ENCODE peak calls at places on chromosome 3, in eight cellular contexts. U is lung microvascular endothelial cell, L is AG10803, F is HFF-Myc, B is transverse colon, W is HS-5, G is activated gamma-delta T cell treated with Interleukin-2 at 50 U/mL for 16 hours, Q is anterior cingulate cortex. O is an unnamed sample.

GRCh38 chr3:101530213-101531047 is 17.4 kb upstream of the SENP7 start:
- DNase-seq in L (no peak), F (no peak), W (no peak), Q (no peak), U (no peak), G (no peak), B (no peak), O (no peak)

GRCh38 chr3:46660543-46661523 is 32.6 kb downstream of the ALS2CL start:
- DNase-seq in B (no peak), U (no peak), G (no peak), W (no peak), Q (no peak), L (no peak), F (no peak), O (no peak)

GRCh38 chr3:167166012-167166411 is 214.1 kb downstream of the ZBBX start:
- DNase-seq in W (no peak), G (no peak), F (no peak), Q (no peak), U (no peak), L (no peak), B (no peak), O (no peak)

GRCh38 chr3:196563721-196564225 is 4.6 kb downstream of the WDR53 start:
- DNase-seq in G (no peak), B (no peak), L (no peak), F (no peak), Q (no peak), W (no peak), U (peak), O (peak)

GRCh38 chr3:77718326-77718725 is 678.4 kb downstream of the ROBO2 start:
- DNase-seq in W (no peak), Q (no peak), G (no peak), F (no peak), U (no peak), B (no peak), L (no peak), O (no peak)

GRCh38 chr3:32110233-32110760 is 3.9 kb downstream of the GPD1L start:
- DNase-seq in L (no peak), G (no peak), F (no peak), W (no peak), U (no peak), B (no peak), Q (no peak), O (no peak)

GRCh38 chr3:54954019-54954418 is 26.2 kb upstream of the LRTM1 start:
- DNase-seq in Q (no peak), L (peak), G (no peak), U (no peak), W (peak), F (peak), B (no peak), O (peak)

GRCh38 chr3:48565591-48566400 is 2.2 kb upstream of the UCN2 start:
- DNase-seq in Q (no peak), F (no peak), W (peak), L (peak), U (no peak), B (no peak), G (no peak), O (peak)

GRCh38 chr3:196968233-196969000 is at the start of gene PIGZ:
- DNase-seq in F (no peak), L (peak), B (peak), G (no peak), W (no peak), U (peak), Q (no peak), O (no peak)

GRCh38 chr3:34009480-34009844 is 211.0 kb downstream of the PDCD6IP start:
- DNase-seq in G (no peak), F (no peak), Q (no peak), L (no peak), B (no peak), W (no peak), U (no peak), O (peak)

GRCh38 chr3:141000691-141001090 is 50.5 kb upstream of the SPSB4 start:
- DNase-seq in F (no peak), Q (no peak), U (no peak), L (no peak), W (no peak), B (no peak), G (no peak), O (no peak)

GRCh38 chr3:50230833-50231125 is 5.2 kb upstream of the GNAI2 start:
- DNase-seq in F (no peak), Q (no peak), G (no peak), W (no peak), U (no peak), L (no peak), B (no peak), O (no peak)

GRCh38 chr3:186589115-186589514 is 18.6 kb downstream of the DNAJB11 start:
- DNase-seq in F (no peak), B (no peak), W (no peak), U (peak), G (no peak), Q (no peak), L (peak), O (no peak)

GRCh38 chr3:13955084-13955483 is 75.2 kb upstream of the WNT7A start:
- DNase-seq in B (no peak), U (no peak), F (no peak), Q (no peak), W (no peak), L (no peak), G (no peak), O (no peak)

O was measured in brain microvascular endothelial cell.